ENCODE peak calls at places on chromosomes 3 and 15, in six cellular contexts. Y is H7, A is PC-9, L is left lung, V is Karpas-422, G is adrenal gland. D is an unnamed sample.

GRCh38 chr3:118936811-118937210 is 97.8 kb downstream of the IGSF11 start:
- DNase-seq in Y (no peak), A (no peak), L (no peak), V (no peak), G (no peak), D (no peak)

GRCh38 chr3:59607628-59608027 is 557.8 kb upstream of the CFAP20DC start:
- DNase-seq in Y (no peak), A (no peak), L (no peak), V (no peak), G (no peak), D (no peak)

GRCh38 chr3:52479876-52480575 is 15.1 kb upstream of the STAB1 start:
- DNase-seq in Y (no peak), A (no peak), L (no peak), V (no peak), G (no peak), D (no peak)

GRCh38 chr3:77746048-77746447 is 706.1 kb downstream of the ROBO2 start:
- DNase-seq in Y (no peak), A (no peak), L (no peak), V (no peak), G (no peak), D (no peak)

GRCh38 chr3:100647673-100648072 is 38.3 kb downstream of the ADGRG7 start:
- DNase-seq in Y (no peak), A (no peak), L (no peak), V (no peak), G (no peak), D (no peak)

GRCh38 chr3:44045476-44046275 is 196.0 kb upstream of the TOPAZ1 start:
- DNase-seq in Y (no peak), A (peak; percentile 37), L (peak; percentile 64), V (peak; percentile 87), G (no peak), D (no peak)

GRCh38 chr3:130607553-130608154 is 90.7 kb downstream of the COL6A6 start:
- DNase-seq in Y (no peak), A (no peak), L (no peak), V (no peak), G (no peak), D (no peak)

GRCh38 chr3:136584728-136585127 is 167.4 kb downstream of the STAG1 start:
- DNase-seq in Y (no peak), A (no peak), L (no peak), V (no peak), G (no peak), D (no peak)

GRCh38 chr3:131549340-131549739 is 46.6 kb upstream of the MRPL3 start:
- DNase-seq in Y (no peak), A (no peak), L (no peak), V (peak; percentile 70), G (no peak), D (no peak)

GRCh38 chr3:123335007-123335670 is 113.8 kb downstream of the ADCY5 start:
- DNase-seq in Y (no peak), A (no peak), L (peak; percentile 7), V (no peak), G (no peak), D (no peak)

GRCh38 chr15:80929225-80929624 is 60.4 kb downstream of the MESD start:
- DNase-seq in Y (no peak), A (no peak), L (no peak), V (no peak), G (no peak), D (no peak)

GRCh38 chr3:184562875-184563568 is 1.4 kb downstream of the EPHB3 start:
- DNase-seq in Y (no peak), A (no peak), L (peak; percentile 57), V (no peak), G (no peak), D (no peak)

GRCh38 chr15:99113547-99114271 is 8.8 kb downstream of the SYNM start:
- DNase-seq in Y (no peak), A (no peak), L (peak; percentile 15), V (no peak), G (no peak), D (no peak)

GRCh38 chr3:7684193-7684592 is 817.4 kb upstream of the LMCD1 start:
- DNase-seq in Y (no peak), A (no peak), L (no peak), V (no peak), G (no peak), D (no peak)

GRCh38 chr3:6177417-6177816 is 683.5 kb upstream of the GRM7 start:
- DNase-seq in Y (no peak), A (no peak), L (no peak), V (no peak), G (no peak), D (no peak)

GRCh38 chr15:76160426-76161152 is 100.8 kb downstream of the TMEM266 start:
- DNase-seq in Y (peak; percentile 41), A (no peak), L (no peak), V (no peak), G (no peak), D (no peak)

GRCh38 chr3:14508966-14509795 is 31.0 kb downstream of the GRIP2 start:
- DNase-seq in Y (peak; percentile 98), A (peak; percentile 44), L (peak; percentile 55), V (peak; percentile 91), G (peak; percentile 64), D (peak; percentile 72)

GRCh38 chr3:17639257-17639656 is 103.2 kb downstream of the TBC1D5 start:
- DNase-seq in Y (no peak), A (peak; percentile 58), L (no peak), V (no peak), G (no peak), D (no peak)

GRCh38 chr3:195764961-195765706 is 44.4 kb downstream of the MUC20 start:
- DNase-seq in Y (peak; percentile 58), A (peak; percentile 28), L (no peak), V (peak; percentile 22), G (no peak), D (no peak)

GRCh38 chr3:4290272-4290893 is 12.8 kb upstream of the SETMAR start:
- DNase-seq in Y (no peak), A (peak; percentile 38), L (no peak), V (peak; percentile 78), G (peak; percentile 32), D (peak; percentile 31)

GRCh38 chr3:123791898-123792297 is 92.2 kb downstream of the MYLK start:
- DNase-seq in Y (no peak), A (no peak), L (no peak), V (no peak), G (no peak), D (no peak)

GRCh38 chr15:89917442-89918085 is 4.8 kb upstream of the ARPIN start:
- DNase-seq in Y (no peak), A (peak; percentile 97), L (no peak), V (no peak), G (no peak), D (peak; percentile 38)

GRCh38 chr3:158918451-158918850 is 116.6 kb downstream of the MFSD1 start:
- DNase-seq in Y (no peak), A (no peak), L (no peak), V (no peak), G (no peak), D (no peak)

GRCh38 chr3:131806736-131807135 is 228.1 kb downstream of the CPNE4 start:
- DNase-seq in Y (no peak), A (no peak), L (no peak), V (no peak), G (no peak), D (no peak)

GRCh38 chr15:77480859-77481258 is 60.2 kb downstream of the HMG20A start:
- DNase-seq in Y (no peak), A (no peak), L (no peak), V (no peak), G (no peak), D (no peak)

GRCh38 chr15:77483426-77483825 is 62.7 kb downstream of the HMG20A start:
- DNase-seq in Y (peak; percentile 14), A (no peak), L (no peak), V (no peak), G (no peak), D (no peak)

GRCh38 chr15:77479015-77479414 is 58.3 kb downstream of the HMG20A start:
- DNase-seq in Y (no peak), A (no peak), L (no peak), V (no peak), G (no peak), D (no peak)

GRCh38 chr15:77482570-77482969 is 61.9 kb downstream of the HMG20A start:
- DNase-seq in Y (no peak), A (no peak), L (no peak), V (no peak), G (no peak), D (no peak)

GRCh38 chr15:77481670-77482069 is 61.0 kb downstream of the HMG20A start:
- DNase-seq in Y (no peak), A (no peak), L (no peak), V (no peak), G (no peak), D (no peak)
- H3K36me3 ChIP-seq in Y (peaks cover 8% of the 10 kb centered on the region), A (peaks cover 11% of the 10 kb centered on the region), L (no peaks in the 10 kb centered on the region), V (no peaks in the 10 kb centered on the region), G (no peaks in the 10 kb centered on the region), D (peaks cover 3% of the 10 kb centered on the region)

GRCh38 chr3:149507491-149508324 is 33.2 kb downstream of the TM4SF4 start:
- DNase-seq in Y (no peak), A (no peak), L (peak; percentile 70), V (no peak), G (no peak), D (peak; percentile 47)
- H3K4me3 ChIP-seq in Y (no peak overlapping the region), A (no peak overlapping the region), L (peak overlapping the region; percentile 2), V (no peak overlapping the region), G (no peak overlapping the region), D (no peak overlapping the region)

DNA sequence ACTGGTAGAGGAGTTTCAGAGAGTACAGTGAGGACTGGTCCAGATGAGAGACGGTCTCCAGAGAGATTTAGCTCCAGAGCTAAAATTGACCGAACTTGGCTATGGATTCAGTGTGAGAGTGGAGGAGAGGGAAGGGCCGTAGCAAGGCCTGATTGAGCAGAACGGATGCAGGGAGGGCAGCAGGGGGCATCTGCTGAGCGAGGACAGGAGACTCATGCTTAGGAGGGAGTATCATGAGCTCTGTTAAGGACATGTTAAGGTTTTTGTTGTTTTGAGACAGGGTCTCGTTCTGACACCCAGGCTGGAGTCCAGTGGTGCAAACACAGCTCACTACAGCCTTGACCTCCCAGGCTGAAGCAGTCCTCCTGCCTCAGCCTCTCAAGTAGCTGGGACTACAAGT is 7.7 kb upstream of the LMAN1L start:
- DNase-seq in Y (no peak), A (no peak), L (no peak), V (no peak), G (no peak), D (no peak)
- H3K36me3 ChIP-seq in Y (peaks cover 10% of the 10 kb centered on the region), A (no peaks in the 10 kb centered on the region), L (no peaks in the 10 kb centered on the region), V (peaks cover 40% of the 10 kb centered on the region), G (no peaks in the 10 kb centered on the region), D (peaks cover 6% of the 10 kb centered on the region)

GRCh38 chr3:179069762-179070390 is 1.7 kb downstream of the ZMAT3 start:
- DNase-seq in Y (no peak), A (no peak), L (no peak), V (no peak), G (no peak), D (no peak)
- H3K4me3 ChIP-seq in Y (no peak overlapping the region), A (no peak overlapping the region), L (peak overlapping the region; percentile 77), V (peak overlapping the region; percentile 93), G (no peak overlapping the region), D (no peak overlapping the region)

DNA sequence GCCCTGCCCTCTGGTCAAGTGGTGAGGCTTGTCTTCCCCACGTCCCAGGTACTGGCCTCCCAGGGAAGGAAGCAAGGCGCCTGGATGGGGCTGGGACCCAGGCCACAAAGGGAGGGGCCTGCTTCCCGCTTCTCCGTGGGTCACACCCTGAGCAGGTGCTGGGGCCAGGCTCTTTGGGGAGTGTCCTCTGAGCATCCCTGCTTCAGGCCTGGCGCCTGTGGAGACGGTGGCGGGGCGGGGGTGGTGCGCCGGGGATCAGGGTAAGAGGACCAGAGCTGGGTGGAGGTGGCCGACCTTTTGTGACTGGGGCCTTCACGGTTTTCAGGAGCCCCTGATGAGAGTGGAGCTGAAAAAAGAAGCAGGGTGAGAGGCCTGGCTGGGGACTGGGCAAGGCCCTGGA is 3.6 kb downstream of the PLA2G4B start:
- DNase-seq in Y (no peak), A (no peak), L (no peak), V (no peak), G (no peak), D (no peak)
- H3K36me3 ChIP-seq in Y (peaks cover 2% of the 10 kb centered on the region), A (no peaks in the 10 kb centered on the region), L (no peaks in the 10 kb centered on the region), V (no peaks in the 10 kb centered on the region), G (no peaks in the 10 kb centered on the region), D (no peaks in the 10 kb centered on the region)

GRCh38 chr3:71117572-71118247 is 465.8 kb downstream of the FOXP1 start:
- DNase-seq in Y (no peak), A (no peak), L (no peak), V (no peak), G (no peak), D (no peak)
- H3K4me3 ChIP-seq in Y (no peak overlapping the region), A (no peak overlapping the region), L (no peak overlapping the region), V (no peak overlapping the region), G (no peak overlapping the region), D (no peak overlapping the region)

D was measured in Caco-2.